ENCODE peak calls at places on chromosome 12, in ten cellular contexts. J is fibroblast of mammary gland, O is lower leg skin, V is spleen, W is foreskin fibroblast, R is left lung, H is lower lobe of right lung, U is pancreas, F is testis, P is AG04450. K is an unnamed sample.

GRCh38 chr12:2959194-2959507 is at the start of gene TEAD4:
- DNase-seq in J (peak), O (no peak), V (no peak), W (peak), R (peak), H (peak), U (peak), F (peak), P (peak), K (no peak)

GRCh38 chr12:44015333-44015941 is 179.6 kb downstream of the TMEM117 start:
- DNase-seq in J (peak), O (no peak), V (no peak), W (peak), R (no peak), H (no peak), U (no peak), F (no peak), P (peak), K (peak)

GRCh38 chr12:13592063-13592942 is 389.1 kb downstream of the GRIN2B start:
- DNase-seq in J (no peak), O (no peak), V (no peak), W (no peak), R (no peak), H (no peak), U (no peak), F (no peak), P (no peak), K (no peak)

GRCh38 chr12:66149702-66150398 is 19.3 kb upstream of the LLPH start:
- DNase-seq in J (peak), O (no peak), V (no peak), W (no peak), R (peak), H (peak), U (no peak), F (no peak), P (no peak), K (no peak)

GRCh38 chr12:70692681-70693288 is 55.6 kb upstream of the PTPRB start:
- DNase-seq in J (peak), O (no peak), V (no peak), W (peak), R (no peak), H (no peak), U (no peak), F (no peak), P (no peak), K (no peak)

GRCh38 chr12:5807538-5808219 is 137.4 kb downstream of the ANO2 start:
- DNase-seq in J (no peak), O (no peak), V (no peak), W (no peak), R (no peak), H (no peak), U (no peak), F (no peak), P (no peak), K (no peak)

GRCh38 chr12:117552971-117553370 is 191.5 kb upstream of the NOS1 start:
- DNase-seq in J (peak), O (no peak), V (no peak), W (no peak), R (no peak), H (no peak), U (no peak), F (no peak), P (no peak), K (no peak)

GRCh38 chr12:51070004-51070403 is 13.4 kb downstream of the CSRNP2 start:
- DNase-seq in J (peak), O (no peak), V (no peak), W (no peak), R (no peak), H (no peak), U (no peak), F (no peak), P (no peak), K (no peak)

GRCh38 chr12:14961466-14962155 is at the start of gene ARHGDIB:
- DNase-seq in J (no peak), O (peak), V (peak), W (peak), R (no peak), H (peak), U (peak), F (peak), P (no peak), K (no peak)

GRCh38 chr12:38016606-38017005 is 300.0 kb upstream of the ALG10B start:
- DNase-seq in J (no peak), O (no peak), V (no peak), W (no peak), R (no peak), H (no peak), U (no peak), F (no peak), P (no peak), K (no peak)

GRCh38 chr12:3129301-3130052 is 52.3 kb downstream of the TSPAN9 start:
- DNase-seq in J (peak), O (no peak), V (no peak), W (peak), R (no peak), H (no peak), U (no peak), F (no peak), P (no peak), K (no peak)

GRCh38 chr12:57135939-57136338 is 7.7 kb downstream of the LRP1 start:
- DNase-seq in J (peak), O (no peak), V (peak), W (no peak), R (no peak), H (no peak), U (no peak), F (peak), P (no peak), K (no peak)

GRCh38 chr12:63021126-63021525 is 86.2 kb upstream of the PPM1H start:
- DNase-seq in J (no peak), O (no peak), V (no peak), W (no peak), R (no peak), H (no peak), U (no peak), F (no peak), P (no peak), K (no peak)

GRCh38 chr12:110279976-110280783 is 867 bp upstream of the ATP2A2 start:
- DNase-seq in J (peak), O (peak), V (no peak), W (peak), R (peak), H (peak), U (peak), F (peak), P (no peak), K (no peak)
- TF ChIP-seq CTCF in J (no peak), O (no peak), V (no peak), W (no peak), R (no peak), H (no peak), U (no peak), F (no peak), P (no peak), K (no peak)

GRCh38 chr12:124386661-124387509 is 92.0 kb downstream of the RFLNA start:
- DNase-seq in J (peak), O (no peak), V (no peak), W (no peak), R (no peak), H (no peak), U (no peak), F (no peak), P (no peak), K (no peak)

GRCh38 chr12:124385219-124385969 is 90.5 kb downstream of the RFLNA start:
- DNase-seq in J (peak), O (no peak), V (no peak), W (peak), R (no peak), H (no peak), U (no peak), F (no peak), P (peak), K (no peak)

GRCh38 chr12:124384299-124384894 is 89.5 kb downstream of the RFLNA start:
- DNase-seq in J (no peak), O (no peak), V (no peak), W (no peak), R (no peak), H (no peak), U (no peak), F (no peak), P (no peak), K (no peak)

GRCh38 chr12:124387510-124387855 is 92.6 kb downstream of the RFLNA start:
- DNase-seq in J (no peak), O (no peak), V (no peak), W (no peak), R (peak), H (peak), U (peak), F (no peak), P (no peak), K (no peak)

DNA sequence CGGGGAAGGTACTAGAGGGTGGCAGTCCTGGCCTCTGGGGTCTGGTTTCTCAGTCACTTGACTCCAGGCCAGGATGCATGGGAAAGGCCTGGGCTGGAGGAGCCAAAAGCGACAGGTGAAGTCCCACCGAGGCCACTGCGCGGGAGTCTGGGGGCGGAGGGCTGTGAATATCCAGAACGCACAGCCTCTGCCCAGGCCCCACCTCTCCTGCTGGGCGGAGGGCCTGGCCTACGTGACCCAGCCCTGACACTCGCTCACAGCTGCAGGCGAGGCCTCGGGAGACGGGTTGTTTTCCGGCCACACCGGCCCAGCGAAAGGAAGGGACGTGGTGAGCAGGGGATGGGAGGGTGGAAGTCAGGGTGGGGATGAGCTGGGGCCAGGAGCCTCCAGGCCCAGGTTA is 91.2 kb downstream of the RFLNA start:
- DNase-seq in J (peak), O (no peak), V (no peak), W (no peak), R (no peak), H (no peak), U (no peak), F (peak), P (no peak), K (no peak)
- H3K4me3 ChIP-seq in J (peak), O (no peak), V (no peak), W (no peak), R (no peak), H (no peak), U (peak), F (no peak), P (no peak), K (peak)

GRCh38 chr12:48894271-48894670 is 28.6 kb upstream of the RND1 start:
- DNase-seq in J (no peak), O (no peak), V (no peak), W (no peak), R (no peak), H (no peak), U (no peak), F (no peak), P (no peak), K (no peak)

GRCh38 chr12:48889679-48890078 is 24.0 kb upstream of the RND1 start:
- DNase-seq in J (no peak), O (no peak), V (no peak), W (no peak), R (no peak), H (no peak), U (no peak), F (no peak), P (no peak), K (no peak)

DNA sequence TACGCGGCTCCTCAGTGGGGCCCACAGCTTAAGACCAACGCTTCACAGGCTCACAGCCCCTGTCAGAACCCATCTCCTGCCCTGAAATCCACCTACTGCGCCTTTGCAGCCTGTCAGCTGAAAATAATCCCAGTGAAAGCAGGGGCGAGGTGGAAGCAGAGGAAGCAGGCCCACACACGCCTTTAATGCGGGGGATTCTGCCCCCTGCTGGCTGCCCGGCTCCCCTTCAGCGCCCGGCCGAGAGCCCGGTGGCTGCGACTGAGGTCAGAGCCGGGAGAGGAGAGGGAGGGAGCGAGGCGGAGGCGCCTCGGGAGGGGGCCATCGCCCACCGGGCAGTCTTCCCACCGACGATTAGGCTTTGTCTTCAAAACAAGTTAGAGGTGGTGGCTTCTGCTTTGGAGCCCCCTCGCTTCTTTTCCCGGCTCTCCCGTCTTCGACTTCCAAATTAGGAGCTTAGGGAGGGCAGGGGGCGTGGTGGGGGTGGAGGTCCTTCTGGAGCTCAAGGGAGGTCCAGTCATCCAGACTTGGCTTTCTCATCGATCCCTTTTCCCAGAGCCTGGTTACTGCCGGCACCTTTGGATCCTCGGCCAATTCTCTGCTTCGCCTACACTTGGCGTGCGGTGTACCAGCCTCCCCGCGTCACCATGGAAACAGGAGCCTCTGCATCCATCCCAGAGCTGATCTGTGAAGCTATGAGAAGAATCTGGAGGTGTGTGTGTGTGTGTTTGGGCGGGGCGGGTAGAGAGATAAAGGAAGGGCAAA is 25.2 kb upstream of the RND1 start:
- DNase-seq in J (peak), O (peak), V (peak), W (peak), R (peak), H (peak), U (peak), F (peak), P (peak), K (no peak)
- TF ChIP-seq CTCF in J (peak), O (no peak), V (peak), W (peak), R (peak), H (peak), U (peak), F (peak), P (peak), K (peak)

DNA sequence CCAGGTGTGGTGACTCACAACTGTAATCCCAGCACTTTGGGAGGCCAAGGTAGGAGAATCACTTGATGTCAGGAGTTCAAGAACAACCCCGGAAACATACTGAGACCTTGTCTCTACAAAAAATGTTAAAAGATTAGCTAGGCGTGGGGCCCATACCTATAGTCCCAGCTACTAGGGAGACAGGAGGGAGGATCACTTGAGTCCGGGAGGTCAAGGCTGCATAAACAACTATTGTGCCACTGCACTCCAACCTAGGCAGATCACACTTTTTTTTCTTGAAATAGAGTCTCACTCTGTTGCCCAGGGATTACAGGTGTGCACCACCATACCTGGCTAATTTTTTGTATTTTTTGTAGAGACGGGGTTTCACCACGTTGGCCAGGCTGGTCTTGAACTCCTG is 6.1 kb downstream of the RND1 start:
- DNase-seq in J (no peak), O (no peak), V (no peak), W (no peak), R (no peak), H (no peak), U (no peak), F (no peak), P (no peak), K (no peak)
- H3K4me3 ChIP-seq in J (no peak), O (no peak), V (no peak), W (no peak), R (no peak), H (no peak), U (no peak), F (no peak), P (no peak), K (no peak)